ENCODE peak calls at places on chromosomes 2 and 18, in eight cellular contexts. R is HepG2; J is IMR-90; F is iPS DF 6.9; D is sigmoid colon; E is adrenal gland; V is suprapubic skin; H is effector memory CD4-positive, alpha-beta T cell. C is an unnamed sample. For H3K4me1, H3K36me3 and H3K27me3, the result is how much of the 10 kb centered on the place peaks cover.

GRCh38 chr18:13414542-13414941 is 196.0 kb downstream of the LDLRAD4 start:
- DNase-seq in D (no peak), J (no peak), E (no peak), R (no peak), F (no peak), H (no peak), V (no peak), C (no peak)

GRCh38 chr2:42906557-42907380 is 114.4 kb upstream of the HAAO start:
- DNase-seq in F (no peak), R (no peak), H (no peak), E (no peak), J (peak), D (peak), V (peak), C (peak)

GRCh38 chr2:210553371-210553770 is 3.0 kb upstream of the CPS1 start:
- DNase-seq in E (peak), F (no peak), D (no peak), V (no peak), R (peak), H (no peak), J (no peak), C (no peak)

GRCh38 chr18:50125456-50125855 is 69.5 kb downstream of the MYO5B start:
- DNase-seq in E (no peak), R (peak), J (no peak), H (no peak), D (no peak), F (no peak), V (no peak), C (no peak)

GRCh38 chr2:192327576-192327975 is 132.8 kb upstream of the TMEFF2 start:
- DNase-seq in R (no peak), V (no peak), J (no peak), D (no peak), H (no peak), E (no peak), F (no peak), C (no peak)

GRCh38 chr2:54416166-54416798 is 39.8 kb upstream of the SPTBN1 start:
- DNase-seq in R (peak), H (no peak), F (no peak), E (peak), J (peak), V (no peak), D (no peak), C (no peak)

GRCh38 chr2:163800889-163801498 is 65.2 kb upstream of the FIGN start:
- DNase-seq in F (no peak), V (no peak), D (no peak), H (no peak), E (no peak), R (no peak), J (peak), C (peak)

GRCh38 chr2:47262657-47263056 is 107.5 kb upstream of the STPG4 start:
- DNase-seq in F (no peak), J (no peak), D (no peak), V (no peak), R (no peak), E (no peak), H (no peak), C (no peak)

GRCh38 chr2:54767921-54768320 is 44.5 kb downstream of the EML6 start:
- DNase-seq in F (no peak), D (no peak), J (peak), V (no peak), R (no peak), E (no peak), H (no peak), C (no peak)

GRCh38 chr2:219297766-219298456 is 11.3 kb downstream of the PTPRN start:
- DNase-seq in D (peak), E (no peak), H (no peak), F (no peak), V (no peak), J (no peak), R (no peak), C (no peak)

GRCh38 chr18:48922801-48923730 is 27.7 kb downstream of the SMAD7 start:
- DNase-seq in F (no peak), R (no peak), V (peak), E (peak), D (peak), J (peak), H (peak), C (no peak)

GRCh38 chr2:27929916-27930486 is 39.5 kb downstream of the BABAM2 start:
- DNase-seq in R (peak), J (no peak), H (no peak), V (no peak), E (no peak), D (no peak), F (no peak), C (no peak)

GRCh38 chr18:5534845-5535244 is 9.0 kb downstream of the EPB41L3 start:
- DNase-seq in V (no peak), E (peak), F (no peak), R (no peak), J (no peak), D (no peak), H (no peak), C (no peak)

GRCh38 chr2:28356095-28356911 is 36.4 kb upstream of the FOSL2 start:
- DNase-seq in J (peak), F (no peak), R (no peak), V (peak), E (peak), D (peak), H (no peak), C (no peak)

GRCh38 chr2:212609499-212609898 is 70.9 kb upstream of the ERBB4 start:
- DNase-seq in H (no peak), J (no peak), E (no peak), V (no peak), F (no peak), D (no peak), R (no peak), C (no peak)

GRCh38 chr2:74740395-74741075 is 86.5 kb downstream of the SEMA4F start:
- DNase-seq in E (peak), J (peak), F (no peak), H (no peak), R (peak), V (peak), D (no peak), C (no peak)

GRCh38 chr2:96921561-96922303 is 51.9 kb upstream of the SEMA4C start:
- DNase-seq in V (no peak), H (no peak), D (no peak), F (no peak), E (no peak), J (no peak), R (no peak), C (no peak)

GRCh38 chr2:165015052-165015642 is 59.8 kb upstream of the SLC38A11 start:
- DNase-seq in D (no peak), F (no peak), J (peak), E (peak), V (no peak), H (no peak), R (peak), C (peak)

GRCh38 chr2:127084611-127085031 is 22.3 kb downstream of the BIN1 start:
- DNase-seq in F (no peak), V (no peak), E (no peak), R (no peak), D (no peak), J (no peak), H (no peak), C (no peak)

GRCh38 chr2:240567137-240567871 is 980 bp upstream of the RNPEPL1 start:
- DNase-seq in F (no peak), D (peak), E (peak), H (peak), V (peak), R (no peak), J (no peak), C (no peak)
- H3K4me1 ChIP-seq in F (under half), D (half or more), E (under half), H (half or more), V (half or more), R (under half), J (under half), C (under half)

GRCh38 chr2:70242552-70242951 is 5.9 kb downstream of the TIA1 start:
- DNase-seq in D (no peak), H (no peak), R (no peak), F (no peak), J (no peak), V (no peak), E (no peak), C (no peak)

GRCh38 chr2:70240599-70240998 is 7.8 kb downstream of the TIA1 start:
- DNase-seq in E (no peak), J (no peak), V (no peak), D (no peak), H (no peak), F (no peak), R (no peak), C (no peak)

GRCh38 chr2:70243804-70244584 is 4.4 kb downstream of the TIA1 start:
- DNase-seq in E (no peak), V (no peak), H (no peak), R (no peak), D (no peak), F (no peak), J (peak), C (no peak)

DNA sequence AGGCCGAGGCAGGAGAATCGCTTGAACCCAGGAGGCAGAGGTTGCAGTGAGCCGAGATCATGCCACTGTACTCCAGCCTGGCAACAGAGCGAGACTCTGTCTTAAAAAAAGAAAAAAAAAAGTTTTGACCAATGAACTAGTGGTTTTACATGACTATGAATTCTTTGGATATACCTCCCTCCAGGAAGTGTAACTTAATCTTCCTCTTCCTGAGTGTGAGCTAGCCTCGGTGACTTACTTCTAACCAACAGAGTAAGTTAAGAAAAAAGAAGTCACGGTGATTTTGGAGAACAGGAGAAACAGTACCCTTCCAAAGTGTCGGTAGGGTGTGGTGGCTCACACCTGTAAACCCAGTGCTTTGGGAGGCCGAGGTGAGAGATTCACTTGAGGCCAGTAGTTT is 7.1 kb downstream of the TIA1 start:
- DNase-seq in J (peak), V (no peak), H (no peak), F (no peak), D (no peak), R (no peak), E (no peak), C (no peak)
- H3K36me3 ChIP-seq in J (under half), V (under half), H (under half), F (under half), D (under half), R (under half), E (under half), C (under half)

GRCh38 chr2:71538241-71538640 is 84.9 kb downstream of the DYSF start:
- DNase-seq in R (no peak), H (no peak), V (peak), F (no peak), E (no peak), D (peak), J (no peak), C (no peak)

GRCh38 chr2:71534201-71534600 is 80.8 kb downstream of the DYSF start:
- DNase-seq in D (peak), R (no peak), F (no peak), J (no peak), H (no peak), E (no peak), V (peak), C (no peak)

GRCh38 chr2:71534786-71535185 is 81.4 kb downstream of the DYSF start:
- DNase-seq in R (no peak), D (peak), V (peak), E (no peak), F (no peak), H (no peak), J (no peak), C (no peak)

GRCh38 chr2:71535526-71535925 is 82.2 kb downstream of the DYSF start:
- DNase-seq in R (no peak), F (no peak), D (peak), J (no peak), V (peak), H (no peak), E (no peak), C (no peak)

DNA sequence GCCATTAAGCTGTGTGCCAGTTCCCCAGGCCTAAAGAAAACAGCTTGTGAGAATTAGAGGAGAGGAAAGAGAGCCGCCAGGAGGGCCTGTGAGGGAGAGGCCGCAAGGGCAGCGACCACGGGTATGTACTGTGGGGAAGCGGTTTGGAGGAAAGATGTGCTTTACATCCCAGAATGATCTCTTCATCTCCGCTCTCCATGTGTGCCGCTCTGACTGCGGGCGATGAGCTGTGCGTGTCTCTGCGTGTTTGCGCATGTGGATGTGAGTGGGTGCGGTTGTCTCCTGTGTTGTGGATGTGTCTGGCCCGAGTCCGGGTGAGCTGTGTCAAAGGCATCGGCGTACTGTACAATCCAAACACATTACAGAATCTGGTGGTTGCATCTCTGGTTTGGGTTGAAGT is 83.0 kb downstream of the DYSF start:
- DNase-seq in J (no peak), E (no peak), D (peak), V (peak), H (no peak), F (no peak), R (no peak), C (no peak)
- H3K27me3 ChIP-seq in J (under half), E (under half), D (under half), V (under half), H (under half), F (under half), R (under half), C (under half)

GRCh38 chr2:202382684-202383083 is 6.6 kb downstream of the BMPR2 start:
- DNase-seq in H (no peak), F (no peak), J (no peak), E (no peak), D (no peak), R (no peak), V (no peak), C (no peak)
- H3K4me1 ChIP-seq in H (under half), F (under half), J (under half), E (half or more), D (half or more), R (under half), V (under half), C (under half)

C was measured in HAP-1.